ENCODE peak calls at places on chromosomes 12 and 14, in ten cellular contexts. One of them, this sample, is unnamed.

GRCh38 chr14:53470351-53471043 is 317.4 kb upstream of the DDHD1 start:
- DNase-seq in adrenal gland: peak
- DNase-seq in AG04450: peak
- DNase-seq in LNCaP clone FGC: no peak
- DNase-seq in GM23338: no peak
- DNase-seq in kidney epithelial cell: no peak
- DNase-seq in astrocyte of the cerebellum: no peak
- DNase-seq in MM.1S: no peak
- DNase-seq in AG10803: peak
- DNase-seq in fibroblast of the aortic adventitia: peak
- DNase-seq in this sample: peak

GRCh38 chr12:29067430-29067829 is 81.6 kb upstream of the FAR2 start:
- DNase-seq in MM.1S: no peak
- DNase-seq in AG04450: no peak
- DNase-seq in fibroblast of the aortic adventitia: no peak
- DNase-seq in GM23338: no peak
- DNase-seq in LNCaP clone FGC: no peak
- DNase-seq in kidney epithelial cell: no peak
- DNase-seq in AG10803: no peak
- DNase-seq in adrenal gland: peak
- DNase-seq in astrocyte of the cerebellum: no peak
- DNase-seq in this sample: no peak

GRCh38 chr12:70920251-70920851 is at the start of gene PTPRR:
- DNase-seq in adrenal gland: no peak
- DNase-seq in GM23338: peak
- DNase-seq in astrocyte of the cerebellum: no peak
- DNase-seq in kidney epithelial cell: no peak
- DNase-seq in AG10803: no peak
- DNase-seq in MM.1S: no peak
- DNase-seq in AG04450: no peak
- DNase-seq in fibroblast of the aortic adventitia: peak
- DNase-seq in LNCaP clone FGC: no peak
- DNase-seq in this sample: no peak

GRCh38 chr12:118102609-118103008 is 1.2 kb downstream of the VSIG10 start:
- DNase-seq in AG04450: no peak
- DNase-seq in GM23338: peak
- DNase-seq in LNCaP clone FGC: no peak
- DNase-seq in astrocyte of the cerebellum: no peak
- DNase-seq in fibroblast of the aortic adventitia: no peak
- DNase-seq in MM.1S: no peak
- DNase-seq in AG10803: no peak
- DNase-seq in adrenal gland: no peak
- DNase-seq in kidney epithelial cell: no peak
- DNase-seq in this sample: no peak

GRCh38 chr14:72736348-72736747 is 157.6 kb downstream of the DPF3 start:
- DNase-seq in LNCaP clone FGC: no peak
- DNase-seq in kidney epithelial cell: no peak
- DNase-seq in adrenal gland: no peak
- DNase-seq in fibroblast of the aortic adventitia: peak
- DNase-seq in AG10803: peak
- DNase-seq in MM.1S: no peak
- DNase-seq in astrocyte of the cerebellum: peak
- DNase-seq in AG04450: peak
- DNase-seq in GM23338: peak
- DNase-seq in this sample: peak

GRCh38 chr14:76091036-76091435 is 60.7 kb upstream of the GPATCH2L start:
- DNase-seq in AG04450: no peak
- DNase-seq in LNCaP clone FGC: no peak
- DNase-seq in astrocyte of the cerebellum: no peak
- DNase-seq in AG10803: peak
- DNase-seq in adrenal gland: no peak
- DNase-seq in fibroblast of the aortic adventitia: peak
- DNase-seq in MM.1S: no peak
- DNase-seq in kidney epithelial cell: no peak
- DNase-seq in GM23338: no peak
- DNase-seq in this sample: no peak

GRCh38 chr12:68808388-68809189 is 612 bp downstream of the MDM2 start:
- DNase-seq in adrenal gland: peak
- DNase-seq in kidney epithelial cell: peak
- DNase-seq in AG10803: peak
- DNase-seq in fibroblast of the aortic adventitia: peak
- DNase-seq in GM23338: peak
- DNase-seq in LNCaP clone FGC: peak
- DNase-seq in MM.1S: peak
- DNase-seq in astrocyte of the cerebellum: peak
- DNase-seq in AG04450: peak
- DNase-seq in this sample: peak

GRCh38 chr14:102434647-102435175 is 72.0 kb downstream of the TECPR2 start:
- DNase-seq in LNCaP clone FGC: no peak
- DNase-seq in GM23338: no peak
- DNase-seq in adrenal gland: no peak
- DNase-seq in kidney epithelial cell: no peak
- DNase-seq in MM.1S: no peak
- DNase-seq in fibroblast of the aortic adventitia: no peak
- DNase-seq in astrocyte of the cerebellum: no peak
- DNase-seq in AG04450: no peak
- DNase-seq in AG10803: no peak
- DNase-seq in this sample: no peak

GRCh38 chr12:65845751-65846537 is 21.7 kb downstream of the HMGA2 start:
- DNase-seq in AG10803: no peak
- DNase-seq in LNCaP clone FGC: no peak
- DNase-seq in GM23338: peak
- DNase-seq in fibroblast of the aortic adventitia: no peak
- DNase-seq in astrocyte of the cerebellum: no peak
- DNase-seq in kidney epithelial cell: no peak
- DNase-seq in AG04450: no peak
- DNase-seq in MM.1S: no peak
- DNase-seq in adrenal gland: no peak
- DNase-seq in this sample: no peak

GRCh38 chr12:121797937-121798801 is 4.7 kb upstream of the RHOF start:
- DNase-seq in LNCaP clone FGC: no peak
- DNase-seq in AG10803: no peak
- DNase-seq in AG04450: no peak
- DNase-seq in astrocyte of the cerebellum: no peak
- DNase-seq in MM.1S: no peak
- DNase-seq in kidney epithelial cell: no peak
- DNase-seq in fibroblast of the aortic adventitia: peak
- DNase-seq in GM23338: peak
- DNase-seq in adrenal gland: peak
- DNase-seq in this sample: peak

GRCh38 chr12:22624573-22624907 is 431 bp upstream of the ETNK1 start:
- DNase-seq in astrocyte of the cerebellum: no peak
- DNase-seq in MM.1S: no peak
- DNase-seq in kidney epithelial cell: no peak
- DNase-seq in fibroblast of the aortic adventitia: no peak
- DNase-seq in AG04450: no peak
- DNase-seq in AG10803: no peak
- DNase-seq in LNCaP clone FGC: no peak
- DNase-seq in GM23338: no peak
- DNase-seq in adrenal gland: no peak
- DNase-seq in this sample: no peak

GRCh38 chr12:46396826-46397225 is 24.3 kb upstream of the SLC38A2 start:
- DNase-seq in AG04450: no peak
- DNase-seq in LNCaP clone FGC: no peak
- DNase-seq in adrenal gland: no peak
- DNase-seq in kidney epithelial cell: no peak
- DNase-seq in AG10803: no peak
- DNase-seq in GM23338: no peak
- DNase-seq in astrocyte of the cerebellum: no peak
- DNase-seq in MM.1S: no peak
- DNase-seq in fibroblast of the aortic adventitia: no peak
- DNase-seq in this sample: no peak

GRCh38 chr14:68279777-68280233 is 460.2 kb downstream of the RAD51B start:
- DNase-seq in AG04450: no peak
- DNase-seq in AG10803: no peak
- DNase-seq in fibroblast of the aortic adventitia: no peak
- DNase-seq in kidney epithelial cell: no peak
- DNase-seq in astrocyte of the cerebellum: no peak
- DNase-seq in LNCaP clone FGC: no peak
- DNase-seq in MM.1S: no peak
- DNase-seq in GM23338: no peak
- DNase-seq in adrenal gland: no peak
- DNase-seq in this sample: no peak

GRCh38 chr14:32329146-32329545 is at the start of gene AKAP6:
- DNase-seq in astrocyte of the cerebellum: no peak
- DNase-seq in AG04450: no peak
- DNase-seq in GM23338: peak
- DNase-seq in MM.1S: no peak
- DNase-seq in LNCaP clone FGC: no peak
- DNase-seq in fibroblast of the aortic adventitia: no peak
- DNase-seq in kidney epithelial cell: no peak
- DNase-seq in adrenal gland: no peak
- DNase-seq in AG10803: peak
- DNase-seq in this sample: no peak

GRCh38 chr14:75697371-75697770 is 36.3 kb downstream of the TTLL5 start:
- DNase-seq in astrocyte of the cerebellum: no peak
- DNase-seq in GM23338: no peak
- DNase-seq in AG04450: no peak
- DNase-seq in kidney epithelial cell: no peak
- DNase-seq in fibroblast of the aortic adventitia: no peak
- DNase-seq in AG10803: no peak
- DNase-seq in MM.1S: no peak
- DNase-seq in LNCaP clone FGC: no peak
- DNase-seq in adrenal gland: no peak
- DNase-seq in this sample: no peak

GRCh38 chr14:89139404-89140247 is 277.4 kb downstream of the FOXN3 start:
- DNase-seq in GM23338: peak
- DNase-seq in adrenal gland: no peak
- DNase-seq in AG10803: no peak
- DNase-seq in AG04450: no peak
- DNase-seq in kidney epithelial cell: no peak
- DNase-seq in MM.1S: no peak
- DNase-seq in astrocyte of the cerebellum: no peak
- DNase-seq in LNCaP clone FGC: peak
- DNase-seq in fibroblast of the aortic adventitia: no peak
- DNase-seq in this sample: no peak

DNA sequence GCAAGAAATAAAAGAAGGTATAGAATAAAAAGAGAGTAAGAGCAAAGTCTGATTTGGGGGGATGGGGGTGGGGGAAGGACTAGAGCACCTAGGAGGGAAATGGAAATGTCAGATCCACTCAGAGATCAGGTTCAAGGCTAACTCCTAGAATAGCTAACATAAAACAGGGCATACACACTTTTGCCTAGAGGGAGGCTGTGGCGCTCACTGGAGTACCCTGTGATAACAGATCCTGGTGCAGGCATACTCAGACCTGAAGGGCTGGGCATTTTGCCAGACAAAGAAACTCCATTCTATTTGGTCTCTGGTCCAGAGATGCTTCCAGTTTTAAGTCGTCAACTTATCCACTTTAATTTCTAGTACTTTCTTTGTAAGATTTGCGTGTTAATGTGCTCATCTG is 5.8 kb downstream of the CTDSP2 start:
- DNase-seq in astrocyte of the cerebellum: no peak
- DNase-seq in MM.1S: no peak
- DNase-seq in AG04450: no peak
- DNase-seq in fibroblast of the aortic adventitia: peak
- DNase-seq in GM23338: no peak
- DNase-seq in kidney epithelial cell: no peak
- DNase-seq in adrenal gland: peak
- DNase-seq in LNCaP clone FGC: no peak
- DNase-seq in AG10803: no peak
- DNase-seq in this sample: peak
- H3K4me3 ChIP-seq in astrocyte of the cerebellum: no peak
- H3K4me3 ChIP-seq in MM.1S: no peak
- H3K4me3 ChIP-seq in AG04450: no peak
- H3K4me3 ChIP-seq in fibroblast of the aortic adventitia: peak
- H3K4me3 ChIP-seq in GM23338: no peak
- H3K4me3 ChIP-seq in kidney epithelial cell: no peak
- H3K4me3 ChIP-seq in adrenal gland: peak
- H3K4me3 ChIP-seq in LNCaP clone FGC: no peak
- H3K4me3 ChIP-seq in AG10803: no peak
- H3K4me3 ChIP-seq in this sample: no peak

GRCh38 chr12:52390739-52391617 is 5.5 kb upstream of the KRT84 start:
- DNase-seq in AG10803: peak
- DNase-seq in MM.1S: peak
- DNase-seq in AG04450: no peak
- DNase-seq in fibroblast of the aortic adventitia: peak
- DNase-seq in adrenal gland: no peak
- DNase-seq in astrocyte of the cerebellum: no peak
- DNase-seq in LNCaP clone FGC: no peak
- DNase-seq in GM23338: peak
- DNase-seq in kidney epithelial cell: no peak
- DNase-seq in this sample: no peak
- TF ChIP-seq CTCF in AG10803: peak
- TF ChIP-seq CTCF in MM.1S: peak
- TF ChIP-seq CTCF in AG04450: peak
- TF ChIP-seq CTCF in fibroblast of the aortic adventitia: peak
- TF ChIP-seq CTCF in adrenal gland: peak
- TF ChIP-seq CTCF in astrocyte of the cerebellum: peak
- TF ChIP-seq CTCF in LNCaP clone FGC: peak
- TF ChIP-seq CTCF in GM23338: peak
- TF ChIP-seq CTCF in kidney epithelial cell: peak
- TF ChIP-seq CTCF in this sample: peak

GRCh38 chr12:55658635-55659391 is 22.1 kb downstream of the OR10P1 start:
- DNase-seq in fibroblast of the aortic adventitia: peak
- DNase-seq in AG04450: no peak
- DNase-seq in AG10803: no peak
- DNase-seq in kidney epithelial cell: no peak
- DNase-seq in LNCaP clone FGC: no peak
- DNase-seq in adrenal gland: peak
- DNase-seq in GM23338: no peak
- DNase-seq in astrocyte of the cerebellum: no peak
- DNase-seq in MM.1S: no peak
- DNase-seq in this sample: no peak
- H3K4me3 ChIP-seq in fibroblast of the aortic adventitia: no peak
- H3K4me3 ChIP-seq in AG04450: no peak
- H3K4me3 ChIP-seq in AG10803: no peak
- H3K4me3 ChIP-seq in kidney epithelial cell: no peak
- H3K4me3 ChIP-seq in LNCaP clone FGC: no peak
- H3K4me3 ChIP-seq in adrenal gland: peak
- H3K4me3 ChIP-seq in GM23338: no peak
- H3K4me3 ChIP-seq in astrocyte of the cerebellum: no peak
- H3K4me3 ChIP-seq in MM.1S: no peak
- H3K4me3 ChIP-seq in this sample: no peak

DNA sequence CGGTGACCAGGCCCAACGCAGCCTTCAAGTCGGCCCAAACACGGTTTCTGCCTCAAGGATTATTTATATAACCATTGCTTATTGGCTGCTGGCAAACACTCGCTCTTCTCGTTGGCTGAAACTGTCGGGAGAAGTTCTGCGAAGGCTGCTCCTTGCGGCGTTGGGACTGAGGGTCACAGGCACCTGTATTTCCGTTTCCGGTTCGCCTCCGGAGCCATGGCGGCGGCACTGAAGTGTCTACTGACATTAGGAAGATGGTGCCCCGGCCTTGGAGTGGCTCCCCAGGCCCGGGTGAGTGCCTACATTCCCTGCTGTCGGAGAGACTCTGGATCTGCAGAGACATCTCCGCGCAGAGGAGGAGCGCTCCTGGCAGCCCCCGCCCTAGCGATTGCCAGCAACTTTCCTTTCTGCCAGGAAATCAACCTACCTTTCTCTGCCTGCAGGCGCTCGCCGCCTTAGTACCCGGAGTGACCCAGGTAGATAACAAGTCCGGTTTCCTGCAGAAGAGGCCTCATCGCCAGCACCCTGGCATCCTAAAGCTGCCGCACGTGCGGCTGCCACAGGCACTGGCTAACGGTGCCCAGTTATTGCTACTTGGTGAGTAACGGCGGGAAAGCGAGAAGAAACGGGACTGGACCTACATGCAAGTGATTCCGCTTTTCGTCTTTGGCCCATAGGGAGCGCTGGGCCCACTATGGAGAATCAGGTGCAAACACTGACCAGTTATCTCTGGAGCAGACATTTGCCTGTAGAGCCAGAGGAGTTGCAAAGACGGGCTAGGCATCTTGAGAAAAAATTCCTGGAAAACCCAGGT is at the start of gene METTL17:
- DNase-seq in AG04450: peak
- DNase-seq in kidney epithelial cell: peak
- DNase-seq in fibroblast of the aortic adventitia: peak
- DNase-seq in LNCaP clone FGC: peak
- DNase-seq in MM.1S: peak
- DNase-seq in AG10803: peak
- DNase-seq in astrocyte of the cerebellum: peak
- DNase-seq in GM23338: peak
- DNase-seq in adrenal gland: peak
- DNase-seq in this sample: peak
- TF ChIP-seq CTCF in AG04450: peak
- TF ChIP-seq CTCF in kidney epithelial cell: peak
- TF ChIP-seq CTCF in fibroblast of the aortic adventitia: peak
- TF ChIP-seq CTCF in LNCaP clone FGC: peak
- TF ChIP-seq CTCF in MM.1S: peak
- TF ChIP-seq CTCF in AG10803: peak
- TF ChIP-seq CTCF in astrocyte of the cerebellum: peak
- TF ChIP-seq CTCF in GM23338: peak
- TF ChIP-seq CTCF in adrenal gland: peak
- TF ChIP-seq CTCF in this sample: peak

This sample was measured in astrocyte of the spinal cord.